ENCODE peak calls at places on chromosomes 13 and 19, in eight cellular contexts. A is breast epithelium, H is body of pancreas, C is SJSA1, L is endodermal cell, U is A549, I is testis, F is GM23338. Z is an unnamed sample. For H3K4me1, the result is how much of the 10 kb centered on the place peaks cover.

GRCh38 chr19:31439270-31439573 is 90.0 kb upstream of the TSHZ3 start:
- DNase-seq in L (no peak), H (no peak), C (no peak), A (no peak), I (no peak), F (no peak), U (no peak), Z (no peak)

GRCh38 chr19:46852830-46853229 is 2.2 kb upstream of the AP2S1 start:
- DNase-seq in U (no peak), H (no peak), F (no peak), L (no peak), A (no peak), C (no peak), I (no peak), Z (no peak)

GRCh38 chr19:30669329-30670010 is 297.3 kb downstream of the ZNF536 start:
- DNase-seq in F (peak), A (peak), L (peak), I (peak), U (peak), C (peak), H (peak), Z (peak)

GRCh38 chr19:31668916-31669315 is 319.7 kb upstream of the TSHZ3 start:
- DNase-seq in U (no peak), L (no peak), C (no peak), H (no peak), I (no peak), A (no peak), F (no peak), Z (no peak)

GRCh38 chr13:19178901-19179593 is 2.6 kb downstream of the TUBA3C start:
- DNase-seq in C (peak), U (no peak), F (no peak), A (no peak), L (no peak), H (peak), I (peak), Z (no peak)

GRCh38 chr19:48806818-48807589 is 3.8 kb downstream of the BCAT2 start:
- DNase-seq in H (peak), A (no peak), U (no peak), I (peak), C (no peak), F (peak), L (peak), Z (no peak)

GRCh38 chr13:95552539-95553270 is at the start of gene CLDN10:
- DNase-seq in I (peak), F (peak), L (peak), A (no peak), U (no peak), C (no peak), H (peak), Z (peak)

GRCh38 chr13:114011226-114011625 is 37.4 kb upstream of the C13orf46 start:
- DNase-seq in F (no peak), L (no peak), I (no peak), U (no peak), H (no peak), C (no peak), A (no peak), Z (peak)

GRCh38 chr13:20350819-20351218 is 118.7 kb upstream of the GJB6 start:
- DNase-seq in C (no peak), F (no peak), U (no peak), I (no peak), H (no peak), L (no peak), A (no peak), Z (no peak)

GRCh38 chr19:19860756-19861390 is 4.8 kb upstream of the ZNF253 start:
- DNase-seq in A (no peak), L (peak), C (no peak), H (no peak), F (peak), I (peak), U (no peak), Z (no peak)

GRCh38 chr19:2391118-2391725 is 31.2 kb downstream of the TMPRSS9 start:
- DNase-seq in H (peak), I (peak), A (no peak), F (peak), C (no peak), L (peak), U (peak), Z (no peak)

GRCh38 chr13:66748712-66749111 is 481.4 kb downstream of the PCDH9 start:
- DNase-seq in U (no peak), L (no peak), I (no peak), C (no peak), F (no peak), A (no peak), H (no peak), Z (no peak)

GRCh38 chr19:34502582-34503545 is 21.3 kb downstream of the WTIP start:
- DNase-seq in L (no peak), C (peak), A (no peak), U (peak), H (no peak), F (no peak), I (peak), Z (peak)

GRCh38 chr13:77374786-77375185 is 47.9 kb upstream of the MYCBP2 start:
- DNase-seq in A (no peak), L (peak), C (no peak), U (no peak), H (no peak), I (peak), F (no peak), Z (no peak)

GRCh38 chr19:40425450-40426287 is at the start of gene SERTAD1:
- DNase-seq in U (peak), I (peak), H (peak), L (peak), A (peak), C (peak), F (peak), Z (peak)

GRCh38 chr19:40422428-40423226 is 3.2 kb downstream of the SERTAD1 start:
- DNase-seq in L (peak), I (no peak), U (no peak), A (no peak), C (no peak), F (no peak), H (no peak), Z (peak)

GRCh38 chr19:40423227-40423566 is 2.6 kb downstream of the SERTAD1 start:
- DNase-seq in L (peak), F (no peak), A (no peak), U (no peak), I (no peak), C (no peak), H (no peak), Z (peak)

GRCh38 chr19:40423938-40424337 is 1.9 kb downstream of the SERTAD1 start:
- DNase-seq in F (no peak), I (no peak), L (no peak), C (no peak), H (no peak), U (no peak), A (no peak), Z (peak)

DNA sequence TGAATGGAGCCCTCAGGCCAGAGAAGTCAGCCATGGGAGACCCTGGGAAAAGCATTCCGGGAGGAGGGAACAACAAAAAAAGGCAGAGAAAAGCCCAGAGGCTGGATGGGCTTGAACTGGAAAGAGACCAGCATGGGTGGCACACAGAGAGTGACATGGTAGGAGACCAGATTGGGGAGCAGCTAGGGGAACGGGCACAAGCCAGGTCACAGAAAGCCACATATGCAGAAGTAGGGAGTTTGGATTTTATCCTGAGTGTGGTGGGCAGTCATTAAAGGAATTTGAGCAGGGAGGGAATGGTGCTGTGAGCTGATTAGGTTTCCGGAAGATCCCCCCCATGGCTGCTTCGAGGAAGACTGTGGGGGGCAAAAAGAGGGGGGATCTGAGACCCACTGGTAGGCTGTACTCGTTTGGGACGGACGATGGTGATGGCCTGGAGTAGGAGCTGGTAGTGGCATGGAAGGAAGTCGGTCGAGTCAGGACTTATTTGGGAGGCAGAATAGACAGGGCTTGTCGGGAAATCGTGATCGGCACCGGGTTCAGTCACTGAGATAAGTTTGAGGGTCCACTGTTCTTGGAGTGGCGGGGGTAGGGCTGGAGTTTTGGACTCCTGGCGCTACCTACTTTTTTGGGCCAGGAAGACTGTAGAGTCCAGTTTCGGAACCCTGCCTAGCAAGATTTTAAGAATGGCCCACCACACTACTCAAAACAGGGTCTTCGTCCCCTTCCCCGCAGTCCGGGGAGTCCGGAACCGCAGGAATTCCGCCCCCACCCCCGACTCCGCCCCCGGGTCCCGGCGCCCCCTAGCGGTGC is 949 bp downstream of the SERTAD1 start:
- DNase-seq in F (peak), H (no peak), L (peak), U (no peak), C (no peak), A (no peak), I (peak), Z (peak)
- H3K4me3 ChIP-seq in F (peak), H (peak), L (peak), U (peak), C (peak), A (peak), I (peak), Z (peak)

GRCh38 chr19:16465239-16465638 is 6.5 kb downstream of the EPS15L1 start:
- DNase-seq in C (no peak), I (no peak), U (no peak), F (no peak), A (no peak), L (no peak), H (no peak), Z (no peak)

GRCh38 chr19:16462757-16463250 is 9.0 kb downstream of the EPS15L1 start:
- DNase-seq in U (no peak), F (no peak), I (no peak), L (no peak), C (no peak), A (no peak), H (no peak), Z (no peak)

GRCh38 chr19:16463991-16464575 is 7.7 kb downstream of the EPS15L1 start:
- DNase-seq in L (no peak), C (no peak), A (no peak), H (no peak), I (no peak), F (no peak), U (no peak), Z (no peak)

GRCh38 chr19:16461630-16462051 is 10.1 kb downstream of the EPS15L1 start:
- DNase-seq in I (no peak), A (no peak), U (no peak), C (no peak), L (no peak), F (no peak), H (no peak), Z (peak)

GRCh38 chr19:16463341-16463990 is 8.3 kb downstream of the EPS15L1 start:
- DNase-seq in C (no peak), F (no peak), L (no peak), I (no peak), A (no peak), U (no peak), H (no peak), Z (no peak)
- H3K27ac ChIP-seq in C (no peak), F (no peak), L (no peak), I (no peak), A (peak), U (peak), H (no peak), Z (peak)

DNA sequence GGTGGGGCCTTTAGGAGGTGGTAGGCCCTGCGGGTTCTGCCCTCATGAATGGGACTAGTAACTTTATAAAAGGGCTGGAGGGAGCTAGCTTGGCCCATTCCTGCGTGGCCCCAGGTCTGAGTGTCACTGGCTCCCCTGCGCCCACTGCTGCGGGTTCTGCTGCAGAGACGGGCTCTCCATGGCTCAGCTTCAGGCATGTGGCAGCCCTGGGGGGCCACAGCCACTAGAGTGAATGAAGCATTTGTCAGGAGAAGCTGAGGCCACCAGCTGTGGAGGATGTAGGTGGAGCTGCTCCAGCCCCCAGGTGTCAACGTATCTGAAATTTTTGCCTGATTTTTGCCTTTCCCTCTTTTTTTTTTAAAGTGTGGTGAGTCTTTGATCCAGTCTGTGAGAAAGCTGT is 119.1 kb downstream of the SOX1 start:
- DNase-seq in C (no peak), A (no peak), F (no peak), H (no peak), I (no peak), U (no peak), L (peak), Z (no peak)
- H3K4me1 ChIP-seq in C (under half), A (under half), F (under half), H (under half), I (under half), U (under half), L (under half), Z (under half)

DNA sequence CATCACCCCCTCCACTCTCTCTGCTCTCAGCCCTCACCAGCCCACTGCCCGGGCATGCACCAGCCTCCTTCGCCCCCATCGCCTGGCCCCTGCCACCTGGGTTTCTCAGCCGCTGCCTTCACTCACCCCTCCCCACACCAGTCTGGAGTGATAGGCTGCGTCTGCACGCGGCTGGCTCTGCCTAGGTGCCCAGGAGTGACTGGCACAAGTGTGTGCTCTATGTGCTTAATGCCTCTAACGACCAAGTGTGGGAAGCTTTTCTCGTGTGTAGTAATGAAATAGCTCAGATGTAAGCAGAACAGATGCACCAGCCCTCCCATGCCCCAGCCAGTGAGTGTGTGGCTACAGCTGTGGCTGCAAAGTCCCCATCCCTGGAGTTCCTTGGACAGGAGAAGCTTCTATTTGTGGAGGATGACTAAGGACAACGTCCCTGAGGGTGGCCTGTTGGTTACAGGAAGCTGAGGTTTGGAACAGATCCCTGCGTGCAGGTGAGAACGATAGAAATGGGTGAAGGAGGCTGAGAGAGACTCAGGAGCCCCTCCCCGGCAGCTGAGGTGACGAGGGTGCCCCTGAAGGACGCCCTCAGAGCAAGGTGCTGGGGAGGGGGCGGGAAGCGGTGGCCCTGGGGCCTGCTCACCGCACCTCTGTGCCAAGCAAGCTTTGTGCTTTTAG is 35.6 kb downstream of the ATP11A start:
- DNase-seq in H (no peak), F (no peak), C (peak), A (no peak), L (peak), U (no peak), I (no peak), Z (no peak)
- H3K4me3 ChIP-seq in H (no peak), F (no peak), C (no peak), A (no peak), L (no peak), U (no peak), I (no peak), Z (no peak)

DNA sequence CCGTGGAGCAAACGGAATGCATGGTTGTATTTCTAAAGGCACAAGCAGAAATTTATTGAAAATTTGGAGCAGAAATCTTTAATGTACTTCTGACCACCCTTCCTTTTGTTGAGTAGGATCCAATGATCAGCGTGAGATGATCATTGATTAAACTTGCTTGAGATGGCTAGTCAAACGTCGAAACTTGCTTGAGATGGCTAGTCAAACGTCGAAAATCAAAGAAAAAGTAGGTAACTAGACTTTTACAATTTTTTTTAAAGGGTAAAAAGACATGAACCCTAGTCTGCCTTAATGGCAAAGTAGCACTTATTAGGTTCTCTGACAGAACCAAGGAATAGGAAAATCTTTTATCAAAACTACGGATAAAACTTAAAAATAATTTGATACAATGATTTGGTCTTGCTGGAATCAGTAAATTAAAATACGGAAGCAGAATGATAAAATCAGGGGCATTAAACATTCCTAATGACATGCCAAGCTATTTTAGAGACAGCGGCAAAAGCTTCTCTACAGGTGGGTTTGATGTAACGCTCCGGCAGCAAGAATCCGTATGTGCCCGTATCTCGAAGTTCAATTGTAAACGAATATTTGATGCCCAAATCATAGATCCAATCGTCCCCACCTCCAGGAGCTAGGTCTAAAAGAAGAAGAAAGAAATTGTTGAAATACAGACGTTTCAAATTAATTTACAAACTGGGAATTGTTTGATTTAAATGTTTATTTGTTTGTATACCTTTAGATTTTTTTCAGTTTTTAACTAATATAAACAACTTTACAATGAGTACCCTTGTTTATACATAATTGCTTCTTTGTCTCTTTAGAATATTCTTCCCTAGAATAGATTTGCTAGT is 841 bp upstream of the ZC3H13 start:
- DNase-seq in L (no peak), H (no peak), I (no peak), F (peak), C (no peak), A (no peak), U (no peak), Z (no peak)
- H3K27ac ChIP-seq in L (no peak), H (peak), I (peak), F (peak), C (peak), A (peak), U (peak), Z (no peak)

GRCh38 chr19:54418030-54418929 is 3.0 kb downstream of the TTYH1 start:
- DNase-seq in F (peak), U (no peak), I (peak), C (no peak), H (no peak), A (no peak), L (peak), Z (no peak)
- H3K4me1 ChIP-seq in F (under half), U (under half), I (under half), C (under half), H (under half), A (under half), L (under half), Z (under half)